ENCODE peak calls at places on chromosomes 7 and 10, in nine cellular contexts. H is NCI-H774; A is K562; M is neural crest cell; F is effector CD8-positive, alpha-beta T cell; R is CD4-positive, CD25-positive, alpha-beta regulatory T cell; V is C1 segment of cervical spinal cord; B is non-pigmented ciliary epithelial cell; X is omental fat pad. J is an unnamed sample.
A peak's percentile ranks its signal among the peaks of the same experiment; 100 is the strongest.

GRCh38 chr10:124655191-124656112 is 88.7 kb downstream of the FAM53B start:
- DNase-seq in H (no peak), A (no peak), M (no peak), F (no peak), R (no peak), V (no peak), B (no peak), X (no peak), J (no peak)

GRCh38 chr7:99837649-99838361 is 10.0 kb downstream of the CYP3A43 start:
- DNase-seq in H (no peak), A (no peak), M (no peak), F (no peak), R (no peak), V (no peak), B (no peak), X (no peak), J (no peak)

GRCh38 chr7:141193066-141193465 is 119.2 kb downstream of the TMEM178B start:
- DNase-seq in H (no peak), A (peak; percentile 21), M (no peak), F (no peak), R (no peak), V (no peak), B (no peak), X (no peak), J (no peak)

GRCh38 chr10:43265799-43266721 is 805 bp downstream of the RASGEF1A start:
- DNase-seq in H (no peak), A (no peak), M (no peak), F (no peak), R (peak; percentile 39), V (no peak), B (no peak), X (peak; percentile 19), J (peak; percentile 42)

GRCh38 chr7:348962-349755 is 59.2 kb downstream of the FOXL3 start:
- DNase-seq in H (no peak), A (no peak), M (no peak), F (no peak), R (no peak), V (no peak), B (no peak), X (no peak), J (no peak)

GRCh38 chr7:115043605-115044004 is 121.7 kb downstream of the MDFIC start:
- DNase-seq in H (no peak), A (no peak), M (no peak), F (no peak), R (no peak), V (no peak), B (no peak), X (no peak), J (no peak)

GRCh38 chr7:120995659-120996058 is 7.1 kb downstream of the CPED1 start:
- DNase-seq in H (no peak), A (no peak), M (no peak), F (no peak), R (no peak), V (no peak), B (no peak), X (no peak), J (no peak)

GRCh38 chr7:98867271-98867701 is 2.5 kb downstream of the TMEM130 start:
- DNase-seq in H (no peak), A (no peak), M (no peak), F (no peak), R (no peak), V (no peak), B (no peak), X (no peak), J (no peak)

GRCh38 chr10:80660736-80661135 is 123.0 kb downstream of the SH2D4B start:
- DNase-seq in H (no peak), A (no peak), M (no peak), F (no peak), R (no peak), V (no peak), B (no peak), X (no peak), J (no peak)

GRCh38 chr7:65798111-65799075 is 74.5 kb upstream of the VKORC1L1 start:
- DNase-seq in H (peak; percentile 1), A (no peak), M (no peak), F (no peak), R (peak; percentile 47), V (no peak), B (peak; percentile 53), X (no peak), J (no peak)

GRCh38 chr10:21724020-21724589 is 190.1 kb downstream of the MLLT10 start:
- DNase-seq in H (no peak), A (peak; percentile 26), M (no peak), F (no peak), R (no peak), V (no peak), B (no peak), X (no peak), J (no peak)

GRCh38 chr7:18087687-18088078 is 60.0 kb upstream of the PRPS1L1 start:
- DNase-seq in H (no peak), A (peak; percentile 9), M (no peak), F (no peak), R (no peak), V (no peak), B (no peak), X (no peak), J (peak; percentile 83)

GRCh38 chr10:22250897-22251605 is 33.2 kb upstream of the EBLN1 start:
- DNase-seq in H (no peak), A (no peak), M (no peak), F (no peak), R (no peak), V (no peak), B (no peak), X (no peak), J (no peak)

GRCh38 chr10:96043895-96044580 is 655 bp downstream of the CCNJ start:
- DNase-seq in H (no peak), A (peak; percentile 57), M (peak; percentile 49), F (peak; percentile 23), R (peak; percentile 45), V (peak; percentile 31), B (no peak), X (no peak), J (peak; percentile 33)

GRCh38 chr10:111565542-111565941 is 488.7 kb downstream of the ADRA2A start:
- DNase-seq in H (no peak), A (no peak), M (no peak), F (no peak), R (no peak), V (no peak), B (no peak), X (no peak), J (no peak)

GRCh38 chr10:110074986-110075664 is 67.3 kb downstream of the ADD3 start:
- DNase-seq in H (no peak), A (no peak), M (no peak), F (no peak), R (no peak), V (no peak), B (peak; percentile 76), X (no peak), J (no peak)

GRCh38 chr10:102246261-102246660 is 929 bp downstream of the GBF1 start:
- DNase-seq in H (no peak), A (no peak), M (no peak), F (no peak), R (no peak), V (no peak), B (no peak), X (no peak), J (no peak)

GRCh38 chr7:34850681-34851080 is 186.6 kb downstream of the DPY19L1 start:
- DNase-seq in H (no peak), A (no peak), M (no peak), F (no peak), R (no peak), V (no peak), B (no peak), X (no peak), J (no peak)

GRCh38 chr7:111558948-111559347 is 3.3 kb downstream of the IMMP2L start:
- DNase-seq in H (no peak), A (no peak), M (no peak), F (no peak), R (no peak), V (no peak), B (no peak), X (no peak), J (no peak)

GRCh38 chr7:4766666-4767530 is 8.5 kb upstream of the AP5Z1 start:
- DNase-seq in H (no peak), A (no peak), M (no peak), F (no peak), R (no peak), V (no peak), B (no peak), X (no peak), J (no peak)

GRCh38 chr10:103808784-103809183 is 46.6 kb downstream of the SH3PXD2A start:
- DNase-seq in H (no peak), A (no peak), M (no peak), F (no peak), R (no peak), V (no peak), B (no peak), X (no peak), J (no peak)

GRCh38 chr7:54839538-54840213 is 80.7 kb upstream of the SEC61G start:
- DNase-seq in H (no peak), A (peak; percentile 13), M (peak; percentile 35), F (no peak), R (no peak), V (no peak), B (no peak), X (peak; percentile 35), J (peak; percentile 47)

GRCh38 chr10:43044444-43045245 is 32.2 kb upstream of the RET start:
- DNase-seq in H (no peak), A (no peak), M (no peak), F (no peak), R (no peak), V (no peak), B (no peak), X (no peak), J (peak; percentile 56)

J was measured in posterior cingulate gyrus.